ENCODE peak calls at places on chromosome 9, in eight cellular contexts. M is stomach, S is sigmoid colon, W is tibial artery, Q is HCT116, D is fibroblast of lung, P is upper lobe of right lung, Z is A673. F is an unnamed sample.

GRCh38 chr9:34098307-34098706 is 28.2 kb downstream of the DCAF12 start:
- DNase-seq in Q (no peak), P (no peak), S (no peak), Z (no peak), M (no peak), D (no peak), W (no peak), F (no peak)

GRCh38 chr9:27768781-27769180 is 195.5 kb upstream of the C9orf72 start:
- DNase-seq in S (no peak), M (no peak), Z (no peak), P (no peak), Q (no peak), D (no peak), W (no peak), F (no peak)

GRCh38 chr9:77939149-77939668 is 92.4 kb downstream of the GNAQ start:
- DNase-seq in W (no peak), D (peak; percentile 62), Z (no peak), Q (no peak), P (no peak), M (no peak), S (no peak), F (no peak)

GRCh38 chr9:133509179-133510083 is 15.3 kb downstream of the MYMK start:
- DNase-seq in D (no peak), Z (no peak), Q (no peak), M (peak; percentile 68), W (no peak), P (no peak), S (no peak), F (peak; percentile 91)

GRCh38 chr9:88736136-88736637 is 201.2 kb downstream of the NXNL2 start:
- DNase-seq in P (no peak), M (no peak), Q (no peak), S (no peak), D (no peak), Z (no peak), W (no peak), F (no peak)

GRCh38 chr9:92944921-92945320 is 2.4 kb upstream of the FGD3 start:
- DNase-seq in P (peak; percentile 17), S (no peak), Z (no peak), M (no peak), W (no peak), D (no peak), Q (no peak), F (no peak)

GRCh38 chr9:32340401-32340800 is 44.0 kb upstream of the ACO1 start:
- DNase-seq in S (no peak), M (no peak), D (no peak), P (no peak), Z (no peak), Q (no peak), W (no peak), F (no peak)

GRCh38 chr9:99000480-99001395 is 57.0 kb downstream of the COL15A1 start:
- DNase-seq in D (peak; percentile 75), M (peak; percentile 52), S (no peak), P (no peak), Z (peak; percentile 51), W (no peak), Q (peak; percentile 34), F (peak; percentile 77)

GRCh38 chr9:116490321-116490720 is 196.8 kb upstream of the TRIM32 start:
- DNase-seq in P (no peak), S (no peak), Z (no peak), M (no peak), Q (no peak), D (peak; percentile 32), W (no peak), F (no peak)

GRCh38 chr9:98921740-98922139 is 22.0 kb upstream of the COL15A1 start:
- DNase-seq in P (no peak), M (no peak), Q (no peak), D (no peak), Z (no peak), W (no peak), S (no peak), F (no peak)

GRCh38 chr9:11417782-11418181 is 805.0 kb upstream of the PTPRD start:
- DNase-seq in D (no peak), M (no peak), P (no peak), S (no peak), Q (no peak), Z (no peak), W (no peak), F (no peak)

GRCh38 chr9:21616082-21616778 is 134.1 kb upstream of the IFNE start:
- DNase-seq in P (no peak), Z (no peak), W (no peak), Q (peak; percentile 93), S (no peak), M (no peak), D (peak; percentile 100), F (no peak)

GRCh38 chr9:4831944-4832343 is 39.2 kb downstream of the RCL1 start:
- DNase-seq in P (no peak), S (no peak), Z (no peak), W (no peak), D (no peak), M (no peak), Q (no peak), F (no peak)
- H3K4me1 ChIP-seq in P (peaks cover 21% of the 10 kb centered on the region), S (peaks cover 9% of the 10 kb centered on the region), Z (peaks cover 12% of the 10 kb centered on the region), W (peaks cover 99% of the 10 kb centered on the region), D (peaks cover 23% of the 10 kb centered on the region), M (peaks cover 9% of the 10 kb centered on the region), Q (peaks cover 56% of the 10 kb centered on the region), F (peaks cover 15% of the 10 kb centered on the region)

DNA sequence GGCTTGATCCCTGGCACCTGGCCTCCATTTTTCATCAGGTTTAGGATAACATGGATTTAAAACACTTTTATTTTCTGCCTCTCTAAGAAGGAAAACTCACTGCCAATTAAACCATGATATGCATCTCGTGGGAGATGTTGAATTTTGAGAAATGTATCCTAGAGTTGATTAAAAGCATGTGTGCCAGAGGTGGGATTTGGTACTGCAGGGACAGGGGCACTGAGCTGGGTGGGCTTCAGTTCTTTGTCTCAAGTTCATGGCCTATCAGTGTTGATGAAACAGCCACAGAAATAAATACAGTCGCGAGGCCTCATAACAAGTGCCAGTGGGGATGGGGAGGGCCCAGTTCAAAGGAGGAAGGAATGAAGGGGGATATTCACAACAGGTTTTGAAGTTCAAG is 34.9 kb downstream of the POLR1E start:
- DNase-seq in M (no peak), Z (no peak), Q (no peak), W (no peak), S (no peak), P (no peak), D (no peak), F (no peak)
- TF ChIP-seq CTCF in M (no peak), Z (no peak), Q (peak; percentile 18), W (no peak), S (no peak), P (no peak), D (no peak), F (peak; percentile 39)

DNA sequence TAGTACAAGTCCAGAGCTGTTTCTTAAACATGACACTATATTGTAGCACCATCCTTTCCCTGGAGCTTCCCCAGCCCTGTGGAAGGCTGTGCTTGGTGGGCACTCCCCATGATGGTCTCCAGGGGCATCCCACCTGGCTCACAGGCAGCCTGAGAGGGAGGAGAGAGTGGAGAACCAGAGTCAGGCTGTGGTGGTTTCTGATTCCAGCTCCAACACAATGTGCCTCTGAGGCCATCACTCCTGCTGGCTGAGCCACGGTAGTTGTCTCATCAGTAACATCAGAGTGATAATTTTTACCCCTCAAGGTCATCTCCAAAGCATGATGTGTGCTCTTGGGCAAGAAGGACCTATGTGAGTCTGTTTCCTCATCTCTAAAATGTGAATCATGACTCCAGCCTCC is 398.0 kb downstream of the CDK5RAP2 start:
- DNase-seq in Z (no peak), M (no peak), Q (no peak), P (no peak), W (no peak), S (no peak), D (no peak), F (peak; percentile 27)
- H3K4me1 ChIP-seq in Z (no peaks in the 10 kb centered on the region), M (no peaks in the 10 kb centered on the region), Q (no peaks in the 10 kb centered on the region), P (no peaks in the 10 kb centered on the region), W (no peaks in the 10 kb centered on the region), S (no peaks in the 10 kb centered on the region), D (no peaks in the 10 kb centered on the region), F (no peaks in the 10 kb centered on the region)

GRCh38 chr9:84778537-84778936 is 109.0 kb downstream of the NTRK2 start:
- DNase-seq in Q (no peak), P (no peak), D (no peak), Z (no peak), S (no peak), M (no peak), W (no peak), F (no peak)

GRCh38 chr9:84782228-84782866 is 112.8 kb downstream of the NTRK2 start:
- DNase-seq in D (peak; percentile 72), S (no peak), W (no peak), Z (no peak), P (no peak), Q (no peak), M (no peak), F (no peak)

GRCh38 chr9:84779892-84780291 is 110.4 kb downstream of the NTRK2 start:
- DNase-seq in P (no peak), D (no peak), Z (no peak), Q (no peak), S (no peak), M (no peak), W (no peak), F (no peak)

GRCh38 chr9:84780385-84780784 is 110.9 kb downstream of the NTRK2 start:
- DNase-seq in P (no peak), D (no peak), W (no peak), S (no peak), M (no peak), Q (no peak), Z (no peak), F (no peak)

GRCh38 chr9:84781431-84781830 is 111.9 kb downstream of the NTRK2 start:
- DNase-seq in M (no peak), D (peak; percentile 16), W (peak; percentile 28), Q (no peak), S (no peak), P (no peak), Z (peak; percentile 42), F (peak; percentile 66)
- TF ChIP-seq CTCF in M (peak; percentile 12), D (peak; percentile 38), W (peak; percentile 48), Q (peak; percentile 59), S (no peak), P (peak; percentile 31), Z (peak; percentile 59), F (peak; percentile 81)

GRCh38 chr9:128098017-128098935 is 29.3 kb downstream of the PTGES2 start:
- DNase-seq in W (peak; percentile 96), P (peak; percentile 95), D (peak; percentile 98), M (peak; percentile 98), S (peak; percentile 99), Z (peak; percentile 98), Q (peak; percentile 92), F (peak; percentile 97)
- H3K4me1 ChIP-seq in W (peaks cover 64% of the 10 kb centered on the region), P (peaks cover 82% of the 10 kb centered on the region), D (peaks cover 40% of the 10 kb centered on the region), M (peaks cover 53% of the 10 kb centered on the region), S (peaks cover 63% of the 10 kb centered on the region), Z (peaks cover 46% of the 10 kb centered on the region), Q (peaks cover 56% of the 10 kb centered on the region), F (peaks cover 26% of the 10 kb centered on the region)

GRCh38 chr9:7358876-7359275 is 440.7 kb downstream of the DMAC1 start:
- DNase-seq in S (no peak), Z (peak; percentile 12), P (no peak), M (no peak), W (no peak), D (no peak), Q (no peak), F (peak; percentile 63)
- TF ChIP-seq CTCF in S (no peak), Z (peak; percentile 55), P (no peak), M (no peak), W (no peak), D (peak; percentile 32), Q (peak; percentile 19), F (peak; percentile 72)

DNA sequence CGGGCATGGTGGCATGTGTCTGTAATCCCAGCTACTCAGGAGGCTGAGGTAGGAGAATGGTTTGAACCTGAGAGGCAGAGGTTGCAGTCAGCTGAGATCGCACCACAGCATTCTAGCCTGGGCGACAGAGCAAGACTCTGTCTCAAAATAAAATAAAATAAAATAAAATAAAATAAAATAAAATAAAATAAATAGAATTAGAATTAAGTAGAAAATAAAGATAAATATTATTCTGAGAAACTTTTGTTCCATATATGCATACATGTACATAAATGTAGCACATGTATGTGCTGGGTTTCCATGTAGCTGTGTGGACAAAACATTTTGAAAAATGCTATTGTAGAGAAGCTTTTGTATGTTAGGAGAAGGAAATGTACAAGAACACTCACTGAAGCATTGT is 129.4 kb upstream of the VLDLR start:
- DNase-seq in P (no peak), M (no peak), W (no peak), D (no peak), Q (no peak), Z (no peak), S (no peak), F (no peak)
- H3K4me1 ChIP-seq in P (peaks cover 3% of the 10 kb centered on the region), M (no peaks in the 10 kb centered on the region), W (no peaks in the 10 kb centered on the region), D (no peaks in the 10 kb centered on the region), Q (no peaks in the 10 kb centered on the region), Z (no peaks in the 10 kb centered on the region), S (peaks cover 19% of the 10 kb centered on the region), F (peaks cover 2% of the 10 kb centered on the region)

F was measured in endodermal cell.